ENCODE peak calls at places on chromosomes 13 and 19, in ten cellular contexts. Y is heart left ventricle, V is uterus, L is right lobe of liver, W is GM12891, U is esophagus squamous epithelium, F is stomach, G is adrenal gland, I is breast epithelium, A is suprapubic skin. J is an unnamed sample.

GRCh38 chr13:48236528-48237353 is 3.7 kb downstream of the ITM2B start:
- DNase-seq in Y (no peak), V (no peak), L (no peak), W (no peak), U (no peak), F (no peak), G (peak), I (no peak), A (no peak), J (peak)

GRCh38 chr19:7159105-7159933 is 89.8 kb downstream of the ZNF557 start:
- DNase-seq in Y (peak), V (peak), L (peak), W (no peak), U (no peak), F (no peak), G (peak), I (no peak), A (peak), J (no peak)

GRCh38 chr13:51623473-51623872 is 39.2 kb downstream of the WDFY2 start:
- DNase-seq in Y (no peak), V (no peak), L (no peak), W (no peak), U (no peak), F (no peak), G (no peak), I (no peak), A (no peak), J (no peak)

GRCh38 chr19:9671654-9672053 is 3.2 kb downstream of the ZNF562 start:
- DNase-seq in Y (no peak), V (no peak), L (no peak), W (no peak), U (no peak), F (no peak), G (no peak), I (no peak), A (no peak), J (no peak)

GRCh38 chr13:21717817-21718216 is 46.9 kb downstream of the FGF9 start:
- DNase-seq in Y (no peak), V (no peak), L (no peak), W (no peak), U (no peak), F (no peak), G (no peak), I (no peak), A (no peak), J (no peak)

GRCh38 chr19:29504454-29504853 is 21.3 kb upstream of the VSTM2B start:
- DNase-seq in Y (no peak), V (no peak), L (peak), W (no peak), U (no peak), F (no peak), G (no peak), I (no peak), A (no peak), J (no peak)

GRCh38 chr13:21435710-21436151 is 23.4 kb downstream of the ZDHHC20 start:
- DNase-seq in Y (peak), V (peak), L (peak), W (peak), U (no peak), F (peak), G (peak), I (no peak), A (peak), J (peak)

GRCh38 chr13:111267205-111267604 is 53.2 kb upstream of the TEX29 start:
- DNase-seq in Y (no peak), V (no peak), L (no peak), W (no peak), U (no peak), F (no peak), G (no peak), I (no peak), A (no peak), J (no peak)

GRCh38 chr13:84096221-84096620 is 213.9 kb upstream of the SLITRK1 start:
- DNase-seq in Y (no peak), V (no peak), L (no peak), W (no peak), U (no peak), F (no peak), G (no peak), I (no peak), A (no peak), J (no peak)

GRCh38 chr13:66099825-66100224 is 1130.3 kb downstream of the PCDH9 start:
- DNase-seq in Y (no peak), V (no peak), L (no peak), W (no peak), U (no peak), F (no peak), G (no peak), I (no peak), A (no peak), J (no peak)

GRCh38 chr19:10044390-10044789 is 31.1 kb downstream of the RDH8 start:
- DNase-seq in Y (no peak), V (no peak), L (no peak), W (no peak), U (no peak), F (no peak), G (no peak), I (no peak), A (no peak), J (peak)

GRCh38 chr19:33460221-33460908 is 61.2 kb downstream of the PEPD start:
- DNase-seq in Y (no peak), V (no peak), L (peak), W (no peak), U (no peak), F (no peak), G (no peak), I (peak), A (no peak), J (no peak)

GRCh38 chr19:55433292-55433691 is 9.8 kb downstream of the SHISA7 start:
- DNase-seq in Y (no peak), V (no peak), L (no peak), W (no peak), U (no peak), F (no peak), G (no peak), I (no peak), A (no peak), J (no peak)

GRCh38 chr19:54320271-54320670 is 7.3 kb upstream of the LILRA5 start:
- DNase-seq in Y (no peak), V (no peak), L (no peak), W (no peak), U (no peak), F (no peak), G (no peak), I (no peak), A (no peak), J (no peak)

GRCh38 chr19:5696196-5697021 is 6.3 kb downstream of the RPL36 start:
- DNase-seq in Y (no peak), V (no peak), L (no peak), W (no peak), U (no peak), F (no peak), G (no peak), I (no peak), A (no peak), J (no peak)

GRCh38 chr19:7917292-7918061 is 2.7 kb upstream of the SNAPC2 start:
- DNase-seq in Y (no peak), V (peak), L (peak), W (peak), U (no peak), F (peak), G (peak), I (no peak), A (no peak), J (peak)

GRCh38 chr19:30784850-30785459 is 412.8 kb downstream of the ZNF536 start:
- DNase-seq in Y (peak), V (peak), L (peak), W (peak), U (no peak), F (peak), G (peak), I (no peak), A (no peak), J (no peak)

GRCh38 chr13:25281193-25281936 is 5.9 kb downstream of the MTMR6 start:
- DNase-seq in Y (no peak), V (no peak), L (no peak), W (no peak), U (no peak), F (no peak), G (no peak), I (no peak), A (no peak), J (no peak)

GRCh38 chr13:113452942-113453901 is at the start of gene ADPRHL1:
- DNase-seq in Y (peak), V (no peak), L (no peak), W (no peak), U (no peak), F (no peak), G (no peak), I (peak), A (no peak), J (no peak)

GRCh38 chr19:33740811-33741396 is 55.8 kb upstream of the KCTD15 start:
- DNase-seq in Y (no peak), V (no peak), L (no peak), W (no peak), U (no peak), F (no peak), G (peak), I (no peak), A (no peak), J (peak)

GRCh38 chr19:52070496-52070895 is 21.9 kb upstream of the ZNF432 start:
- DNase-seq in Y (no peak), V (no peak), L (no peak), W (no peak), U (no peak), F (no peak), G (no peak), I (no peak), A (no peak), J (no peak)

GRCh38 chr13:106401081-106401480 is 134.4 kb downstream of the EFNB2 start:
- DNase-seq in Y (no peak), V (no peak), L (no peak), W (no peak), U (no peak), F (no peak), G (no peak), I (no peak), A (no peak), J (peak)

GRCh38 chr19:17489392-17490030 is 19.2 kb downstream of the SLC27A1 start:
- DNase-seq in Y (no peak), V (no peak), L (no peak), W (no peak), U (no peak), F (no peak), G (no peak), I (no peak), A (no peak), J (peak)

GRCh38 chr13:28324181-28324789 is 170.6 kb downstream of the FLT1 start:
- DNase-seq in Y (peak), V (peak), L (no peak), W (peak), U (no peak), F (peak), G (peak), I (no peak), A (no peak), J (peak)

GRCh38 chr19:16366433-16367268 is 42.0 kb downstream of the KLF2 start:
- DNase-seq in Y (peak), V (no peak), L (no peak), W (peak), U (no peak), F (no peak), G (no peak), I (no peak), A (no peak), J (no peak)

GRCh38 chr19:4866595-4867424 is 657 bp downstream of the PLIN3 start:
- DNase-seq in Y (peak), V (peak), L (peak), W (no peak), U (no peak), F (peak), G (peak), I (peak), A (peak), J (peak)

GRCh38 chr19:14528419-14529253 is 758 bp upstream of the TECR start:
- DNase-seq in Y (no peak), V (peak), L (peak), W (no peak), U (no peak), F (no peak), G (peak), I (no peak), A (no peak), J (no peak)

GRCh38 chr13:27168870-27169525 is 2.6 kb downstream of the USP12 start:
- DNase-seq in Y (no peak), V (no peak), L (no peak), W (no peak), U (no peak), F (no peak), G (no peak), I (no peak), A (no peak), J (peak)

GRCh38 chr13:45847554-45848224 is 3.9 kb downstream of the SIAH3 start:
- DNase-seq in Y (no peak), V (no peak), L (no peak), W (no peak), U (no peak), F (peak), G (peak), I (no peak), A (no peak), J (peak)

GRCh38 chr13:113319371-113319770 is 22.3 kb downstream of the LAMP1 start:
- DNase-seq in Y (no peak), V (no peak), L (no peak), W (no peak), U (no peak), F (no peak), G (no peak), I (no peak), A (no peak), J (no peak)

GRCh38 chr13:79593121-79593520 is 112.2 kb downstream of the NDFIP2 start:
- DNase-seq in Y (no peak), V (no peak), L (no peak), W (no peak), U (no peak), F (no peak), G (no peak), I (no peak), A (no peak), J (no peak)

GRCh38 chr13:75761373-75761772 is 125.2 kb downstream of the LMO7 start:
- DNase-seq in Y (no peak), V (no peak), L (no peak), W (no peak), U (no peak), F (no peak), G (no peak), I (no peak), A (no peak), J (no peak)

GRCh38 chr13:75762967-75763366 is 126.8 kb downstream of the LMO7 start:
- DNase-seq in Y (no peak), V (no peak), L (no peak), W (no peak), U (no peak), F (no peak), G (no peak), I (no peak), A (no peak), J (peak)

GRCh38 chr13:75762066-75762937 is 126.2 kb downstream of the LMO7 start:
- DNase-seq in Y (no peak), V (no peak), L (no peak), W (no peak), U (no peak), F (peak), G (no peak), I (no peak), A (no peak), J (peak)

GRCh38 chr13:75759531-75759930 is 123.4 kb downstream of the LMO7 start:
- DNase-seq in Y (no peak), V (no peak), L (no peak), W (no peak), U (no peak), F (no peak), G (no peak), I (no peak), A (no peak), J (no peak)

GRCh38 chr13:75760182-75760981 is 124.3 kb downstream of the LMO7 start:
- DNase-seq in Y (peak), V (no peak), L (peak), W (no peak), U (no peak), F (peak), G (no peak), I (no peak), A (no peak), J (peak)
- TF ChIP-seq POLR2A in Y (no peak), V (no peak), L (peak), W (peak), U (peak), F (no peak), G (no peak), I (no peak), A (no peak), J (no peak)

DNA sequence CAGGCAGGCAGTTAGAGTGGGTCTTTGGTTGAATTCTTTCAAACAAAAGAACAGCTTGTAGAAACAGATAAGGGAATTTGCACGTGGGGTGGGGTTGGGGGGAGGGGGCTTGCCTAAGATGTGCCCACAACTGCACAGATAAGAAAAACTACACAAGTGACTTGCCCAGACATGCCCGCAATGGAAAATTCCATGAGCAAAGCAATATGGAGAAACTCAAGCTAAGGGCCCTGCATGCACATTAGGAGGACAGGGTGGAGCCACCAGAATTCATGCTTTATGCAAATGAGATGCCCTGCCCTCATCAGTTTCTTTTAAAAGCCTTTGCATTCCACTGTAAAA is 755.6 kb upstream of the MIR17HG start:
- DNase-seq in Y (no peak), V (no peak), L (no peak), W (no peak), U (no peak), F (no peak), G (no peak), I (no peak), A (no peak), J (no peak)
- TF ChIP-seq POLR2A in Y (no peak), V (no peak), L (no peak), W (no peak), U (no peak), F (no peak), G (no peak), I (no peak), A (no peak), J (no peak)

GRCh38 chr19:1252818-1253513 is 4.6 kb downstream of the MIDN start:
- DNase-seq in Y (peak), V (peak), L (peak), W (no peak), U (peak), F (peak), G (peak), I (peak), A (peak), J (peak)
- TF ChIP-seq POLR2A in Y (no peak), V (no peak), L (no peak), W (no peak), U (no peak), F (no peak), G (no peak), I (no peak), A (no peak), J (no peak)

GRCh38 chr19:38615007-38615581 is 2.7 kb downstream of the MAP4K1 start:
- DNase-seq in Y (no peak), V (no peak), L (no peak), W (no peak), U (no peak), F (no peak), G (no peak), I (no peak), A (no peak), J (no peak)

GRCh38 chr19:38617764-38618589 is at the start of gene MAP4K1:
- DNase-seq in Y (peak), V (peak), L (peak), W (peak), U (peak), F (peak), G (no peak), I (no peak), A (peak), J (no peak)

GRCh38 chr19:38618590-38619360 is at the start of gene EIF3K:
- DNase-seq in Y (peak), V (peak), L (peak), W (peak), U (peak), F (peak), G (peak), I (peak), A (peak), J (peak)

GRCh38 chr19:38616265-38616664 is 1.5 kb downstream of the MAP4K1 start:
- DNase-seq in Y (no peak), V (no peak), L (no peak), W (no peak), U (no peak), F (no peak), G (no peak), I (no peak), A (no peak), J (no peak)

DNA sequence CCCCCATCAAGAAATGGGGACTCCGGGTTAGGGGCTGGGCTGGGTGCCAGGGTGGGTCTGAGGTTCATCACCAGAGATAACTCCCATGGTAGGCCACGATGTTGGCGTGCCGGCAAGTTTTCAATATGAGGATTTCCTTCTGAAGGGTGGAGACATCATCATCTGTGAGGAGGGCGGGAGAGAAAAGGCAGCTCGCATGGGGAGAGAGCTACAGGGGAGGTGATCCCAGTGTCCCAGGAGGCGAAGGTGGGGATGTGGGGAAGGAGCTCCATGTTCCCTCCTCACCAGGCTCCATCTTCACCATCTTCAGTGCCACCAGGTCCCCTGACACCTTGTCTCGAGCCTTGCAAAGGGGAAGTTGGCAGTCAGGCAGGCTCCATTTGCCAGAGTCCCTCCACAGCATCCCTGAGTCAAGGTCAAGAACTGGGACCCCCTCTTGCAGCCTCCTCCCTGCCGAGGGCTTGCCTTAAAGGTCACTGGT is 430 bp downstream of the MAP4K1 start:
- DNase-seq in Y (no peak), V (no peak), L (no peak), W (no peak), U (no peak), F (no peak), G (no peak), I (no peak), A (no peak), J (no peak)
- TF ChIP-seq POLR2A in Y (no peak), V (no peak), L (no peak), W (no peak), U (no peak), F (no peak), G (no peak), I (no peak), A (no peak), J (no peak)